ENCODE peak calls at places on chromosomes 1 and 21, in seven cellular contexts. C, A, S, P, V, Q and T are unnamed samples.

GRCh38 chr1:233364695-233365539 is 37.4 kb downstream of the MAP3K21 start:
- DNase-seq in Q (peak), C (no peak), V (peak), A (no peak), P (no peak), S (peak), T (no peak)

GRCh38 chr1:236754525-236755210 is 40.4 kb upstream of the MTR start:
- DNase-seq in Q (no peak), A (no peak), P (no peak), V (no peak), S (no peak), C (no peak), T (no peak)

GRCh38 chr1:31707711-31708110 is 3.9 kb upstream of the COL16A1 start:
- DNase-seq in Q (no peak), C (peak), A (no peak), S (no peak), V (no peak), P (no peak), T (no peak)

GRCh38 chr1:89844860-89845259 is 24.0 kb downstream of the LRRC8D start:
- DNase-seq in V (no peak), P (no peak), S (no peak), A (no peak), Q (no peak), C (no peak), T (no peak)

GRCh38 chr1:47710075-47711071 is 272.5 kb downstream of the FOXD2 start:
- DNase-seq in V (peak), A (peak), P (peak), S (peak), Q (peak), C (peak), T (peak)

GRCh38 chr1:58939666-58940370 is 156.0 kb upstream of the JUN start:
- DNase-seq in C (no peak), V (no peak), A (no peak), P (no peak), S (no peak), Q (no peak), T (no peak)

GRCh38 chr1:175220853-175221547 is 28.4 kb upstream of the KIAA0040 start:
- DNase-seq in P (no peak), C (no peak), Q (no peak), V (no peak), A (no peak), S (no peak), T (no peak)

GRCh38 chr1:228976316-228976715 is 241.0 kb downstream of the RHOU start:
- DNase-seq in A (no peak), C (no peak), Q (no peak), S (no peak), P (no peak), V (no peak), T (no peak)

GRCh38 chr1:181216571-181216994 is 128.1 kb downstream of the IER5 start:
- DNase-seq in A (no peak), C (no peak), Q (no peak), V (no peak), P (no peak), S (no peak), T (no peak)

GRCh38 chr1:36542024-36542961 is 59.6 kb upstream of the CSF3R start:
- DNase-seq in Q (no peak), P (no peak), V (no peak), A (no peak), S (no peak), C (no peak), T (no peak)

GRCh38 chr1:26234644-26235384 is 814 bp downstream of the CEP85 start:
- DNase-seq in C (peak), P (no peak), S (no peak), V (peak), Q (no peak), A (no peak), T (no peak)

GRCh38 chr1:2350911-2351655 is 40.3 kb downstream of the MORN1 start:
- DNase-seq in Q (no peak), V (no peak), C (no peak), P (no peak), A (no peak), S (no peak), T (peak)

GRCh38 chr21:19237603-19238002 is 834.0 kb upstream of the TMPRSS15 start:
- DNase-seq in C (no peak), S (no peak), A (no peak), V (no peak), Q (no peak), P (no peak), T (no peak)

GRCh38 chr1:197915217-197915616 is 2.0 kb upstream of the LHX9 start:
- DNase-seq in Q (no peak), V (no peak), S (no peak), P (no peak), A (no peak), C (no peak), T (no peak)

GRCh38 chr1:94608142-94608851 is 66.7 kb upstream of the F3 start:
- DNase-seq in Q (no peak), C (no peak), P (no peak), A (no peak), V (no peak), S (no peak), T (no peak)

GRCh38 chr1:169576241-169576933 is 9.9 kb downstream of the F5 start:
- DNase-seq in P (no peak), V (no peak), C (no peak), A (no peak), Q (no peak), S (no peak), T (peak)

GRCh38 chr1:7420706-7421105 is 350.4 kb upstream of the VAMP3 start:
- DNase-seq in P (no peak), A (peak), V (no peak), C (no peak), S (no peak), Q (no peak), T (no peak)

GRCh38 chr1:91884459-91885290 is 1.3 kb downstream of the TGFBR3 start:
- DNase-seq in P (no peak), V (no peak), Q (peak), A (no peak), C (peak), S (no peak), T (peak)

GRCh38 chr1:3261007-3261968 is 192.3 kb downstream of the PRDM16 start:
- DNase-seq in V (no peak), C (no peak), S (peak), A (no peak), Q (no peak), P (no peak), T (no peak)

GRCh38 chr1:172533511-172534116 is 664 bp downstream of the SUCO start:
- DNase-seq in P (peak), A (no peak), C (peak), S (peak), V (peak), Q (no peak), T (no peak)

GRCh38 chr1:113141650-113142473 is 68.9 kb downstream of the LRIG2 start:
- DNase-seq in C (peak), V (peak), P (no peak), S (no peak), A (no peak), Q (no peak), T (no peak)

GRCh38 chr1:188669715-188670114 is 1807.9 kb downstream of the BRINP3 start:
- DNase-seq in S (no peak), P (no peak), V (no peak), Q (no peak), A (no peak), C (peak), T (no peak)

GRCh38 chr1:15260418-15261154 is 13.6 kb downstream of the FHAD1 start:
- DNase-seq in S (no peak), Q (no peak), V (peak), A (no peak), P (no peak), C (peak), T (no peak)

GRCh38 chr1:218640213-218640612 is 295.1 kb downstream of the TGFB2 start:
- DNase-seq in Q (no peak), V (no peak), C (no peak), A (no peak), P (no peak), S (no peak), T (no peak)

GRCh38 chr1:205976708-205977107 is 26.5 kb downstream of the RAB7B start:
- DNase-seq in A (no peak), C (peak), V (peak), S (peak), Q (no peak), P (no peak), T (peak)

GRCh38 chr1:205038132-205038786 is 4.8 kb upstream of the CNTN2 start:
- DNase-seq in V (no peak), Q (no peak), S (no peak), P (no peak), C (no peak), A (no peak), T (no peak)

GRCh38 chr1:37265786-37266667 is 208.4 kb upstream of the ZC3H12A start:
- DNase-seq in S (no peak), P (no peak), C (no peak), A (no peak), Q (no peak), V (no peak), T (no peak)

GRCh38 chr1:94884101-94884875 is 42.6 kb downstream of the CNN3 start:
- DNase-seq in V (no peak), P (peak), S (no peak), A (peak), Q (peak), C (peak), T (no peak)

GRCh38 chr1:186927884-186928283 is 99.1 kb downstream of the PLA2G4A start:
- DNase-seq in V (peak), A (no peak), C (no peak), Q (no peak), P (no peak), S (no peak), T (no peak)